ENCODE peak calls at places on chromosome 22, in six cellular contexts. One of them, this sample, is unnamed.

GRCh38 chr22:47284822-47285221 is 522.4 kb downstream of the TBC1D22A start:
- DNase-seq in glomerular endothelial cell: no peak
- DNase-seq in BJ: no peak
- DNase-seq in dermis microvascular lymphatic vessel endothelial cell: no peak
- DNase-seq in activated CD4-positive, alpha-beta memory T cell treated with anti-CD3 and anti-CD28 coated beads, Interleukin-2, amount 10 ng/mL, durations not matched to agents 7 days and 5 days: no peak
- DNase-seq in HTR-8/SVneo: no peak
- DNase-seq in this sample: no peak

GRCh38 chr22:28118957-28119631 is 200.0 kb upstream of the PITPNB start:
- DNase-seq in glomerular endothelial cell: no peak
- DNase-seq in BJ: no peak
- DNase-seq in dermis microvascular lymphatic vessel endothelial cell: no peak
- DNase-seq in activated CD4-positive, alpha-beta memory T cell treated with anti-CD3 and anti-CD28 coated beads, Interleukin-2, amount 10 ng/mL, durations not matched to agents 7 days and 5 days: no peak
- DNase-seq in HTR-8/SVneo: no peak
- DNase-seq in this sample: no peak

GRCh38 chr22:20937794-20938148 is 20.6 kb downstream of the CRKL start:
- DNase-seq in glomerular endothelial cell: no peak
- DNase-seq in BJ: no peak
- DNase-seq in dermis microvascular lymphatic vessel endothelial cell: no peak
- DNase-seq in activated CD4-positive, alpha-beta memory T cell treated with anti-CD3 and anti-CD28 coated beads, Interleukin-2, amount 10 ng/mL, durations not matched to agents 7 days and 5 days: no peak
- DNase-seq in HTR-8/SVneo: no peak
- DNase-seq in this sample: no peak

GRCh38 chr22:25334091-25334490 is 114.7 kb downstream of the CRYBB2 start:
- DNase-seq in glomerular endothelial cell: no peak
- DNase-seq in BJ: no peak
- DNase-seq in dermis microvascular lymphatic vessel endothelial cell: peak
- DNase-seq in activated CD4-positive, alpha-beta memory T cell treated with anti-CD3 and anti-CD28 coated beads, Interleukin-2, amount 10 ng/mL, durations not matched to agents 7 days and 5 days: peak
- DNase-seq in HTR-8/SVneo: no peak
- DNase-seq in this sample: no peak

GRCh38 chr22:49017769-49018330 is 809.8 kb downstream of the BRD1 start:
- DNase-seq in glomerular endothelial cell: no peak
- DNase-seq in BJ: no peak
- DNase-seq in dermis microvascular lymphatic vessel endothelial cell: no peak
- DNase-seq in activated CD4-positive, alpha-beta memory T cell treated with anti-CD3 and anti-CD28 coated beads, Interleukin-2, amount 10 ng/mL, durations not matched to agents 7 days and 5 days: peak
- DNase-seq in HTR-8/SVneo: no peak
- DNase-seq in this sample: no peak

GRCh38 chr22:29621761-29622526 is 18.5 kb downstream of the NF2 start:
- DNase-seq in glomerular endothelial cell: peak
- DNase-seq in BJ: peak
- DNase-seq in dermis microvascular lymphatic vessel endothelial cell: peak
- DNase-seq in activated CD4-positive, alpha-beta memory T cell treated with anti-CD3 and anti-CD28 coated beads, Interleukin-2, amount 10 ng/mL, durations not matched to agents 7 days and 5 days: no peak
- DNase-seq in HTR-8/SVneo: peak
- DNase-seq in this sample: peak

GRCh38 chr22:49329636-49330035 is 498.0 kb downstream of the BRD1 start:
- DNase-seq in glomerular endothelial cell: no peak
- DNase-seq in BJ: no peak
- DNase-seq in dermis microvascular lymphatic vessel endothelial cell: no peak
- DNase-seq in activated CD4-positive, alpha-beta memory T cell treated with anti-CD3 and anti-CD28 coated beads, Interleukin-2, amount 10 ng/mL, durations not matched to agents 7 days and 5 days: no peak
- DNase-seq in HTR-8/SVneo: no peak
- DNase-seq in this sample: no peak

GRCh38 chr22:40387758-40388157 is 17.4 kb downstream of the SGSM3 start:
- DNase-seq in glomerular endothelial cell: no peak
- DNase-seq in BJ: no peak
- DNase-seq in dermis microvascular lymphatic vessel endothelial cell: no peak
- DNase-seq in activated CD4-positive, alpha-beta memory T cell treated with anti-CD3 and anti-CD28 coated beads, Interleukin-2, amount 10 ng/mL, durations not matched to agents 7 days and 5 days: no peak
- DNase-seq in HTR-8/SVneo: no peak
- DNase-seq in this sample: no peak

GRCh38 chr22:20079745-20080444 is at the start of gene DGCR8:
- DNase-seq in glomerular endothelial cell: no peak
- DNase-seq in BJ: peak
- DNase-seq in dermis microvascular lymphatic vessel endothelial cell: peak
- DNase-seq in activated CD4-positive, alpha-beta memory T cell treated with anti-CD3 and anti-CD28 coated beads, Interleukin-2, amount 10 ng/mL, durations not matched to agents 7 days and 5 days: peak
- DNase-seq in HTR-8/SVneo: peak
- DNase-seq in this sample: peak

GRCh38 chr22:34972498-34972897 is 93.5 kb upstream of the ISX start:
- DNase-seq in glomerular endothelial cell: no peak
- DNase-seq in BJ: no peak
- DNase-seq in dermis microvascular lymphatic vessel endothelial cell: no peak
- DNase-seq in activated CD4-positive, alpha-beta memory T cell treated with anti-CD3 and anti-CD28 coated beads, Interleukin-2, amount 10 ng/mL, durations not matched to agents 7 days and 5 days: no peak
- DNase-seq in HTR-8/SVneo: no peak
- DNase-seq in this sample: no peak

GRCh38 chr22:18987765-18988164 is 51.7 kb upstream of the PRODH start:
- DNase-seq in glomerular endothelial cell: no peak
- DNase-seq in BJ: no peak
- DNase-seq in dermis microvascular lymphatic vessel endothelial cell: peak
- DNase-seq in activated CD4-positive, alpha-beta memory T cell treated with anti-CD3 and anti-CD28 coated beads, Interleukin-2, amount 10 ng/mL, durations not matched to agents 7 days and 5 days: no peak
- DNase-seq in HTR-8/SVneo: no peak
- DNase-seq in this sample: no peak

GRCh38 chr22:27867114-27867957 is 51.7 kb downstream of the PITPNB start:
- DNase-seq in glomerular endothelial cell: no peak
- DNase-seq in BJ: no peak
- DNase-seq in dermis microvascular lymphatic vessel endothelial cell: no peak
- DNase-seq in activated CD4-positive, alpha-beta memory T cell treated with anti-CD3 and anti-CD28 coated beads, Interleukin-2, amount 10 ng/mL, durations not matched to agents 7 days and 5 days: no peak
- DNase-seq in HTR-8/SVneo: no peak
- DNase-seq in this sample: no peak

GRCh38 chr22:39818050-39818449 is 75.5 kb downstream of the ENTHD1 start:
- DNase-seq in glomerular endothelial cell: no peak
- DNase-seq in BJ: no peak
- DNase-seq in dermis microvascular lymphatic vessel endothelial cell: no peak
- DNase-seq in activated CD4-positive, alpha-beta memory T cell treated with anti-CD3 and anti-CD28 coated beads, Interleukin-2, amount 10 ng/mL, durations not matched to agents 7 days and 5 days: no peak
- DNase-seq in HTR-8/SVneo: no peak
- DNase-seq in this sample: no peak

GRCh38 chr22:37852418-37852817 is 3.2 kb downstream of the EIF3L start:
- DNase-seq in glomerular endothelial cell: no peak
- DNase-seq in BJ: no peak
- DNase-seq in dermis microvascular lymphatic vessel endothelial cell: no peak
- DNase-seq in activated CD4-positive, alpha-beta memory T cell treated with anti-CD3 and anti-CD28 coated beads, Interleukin-2, amount 10 ng/mL, durations not matched to agents 7 days and 5 days: no peak
- DNase-seq in HTR-8/SVneo: no peak
- DNase-seq in this sample: no peak

GRCh38 chr22:46613606-46613997 is 6.6 kb upstream of the GRAMD4 start:
- DNase-seq in glomerular endothelial cell: no peak
- DNase-seq in BJ: no peak
- DNase-seq in dermis microvascular lymphatic vessel endothelial cell: peak
- DNase-seq in activated CD4-positive, alpha-beta memory T cell treated with anti-CD3 and anti-CD28 coated beads, Interleukin-2, amount 10 ng/mL, durations not matched to agents 7 days and 5 days: no peak
- DNase-seq in HTR-8/SVneo: no peak
- DNase-seq in this sample: no peak

GRCh38 chr22:42270178-42270511 is 308 bp downstream of the TCF20 start:
- DNase-seq in glomerular endothelial cell: no peak
- DNase-seq in BJ: no peak
- DNase-seq in dermis microvascular lymphatic vessel endothelial cell: peak
- DNase-seq in activated CD4-positive, alpha-beta memory T cell treated with anti-CD3 and anti-CD28 coated beads, Interleukin-2, amount 10 ng/mL, durations not matched to agents 7 days and 5 days: no peak
- DNase-seq in HTR-8/SVneo: peak
- DNase-seq in this sample: no peak

GRCh38 chr22:49992921-49993648 is 19.5 kb downstream of the IL17REL start:
- DNase-seq in glomerular endothelial cell: no peak
- DNase-seq in BJ: no peak
- DNase-seq in dermis microvascular lymphatic vessel endothelial cell: peak
- DNase-seq in activated CD4-positive, alpha-beta memory T cell treated with anti-CD3 and anti-CD28 coated beads, Interleukin-2, amount 10 ng/mL, durations not matched to agents 7 days and 5 days: peak
- DNase-seq in HTR-8/SVneo: no peak
- DNase-seq in this sample: no peak

GRCh38 chr22:22681221-22681739 is 36.9 kb downstream of the GGTLC2 start:
- DNase-seq in glomerular endothelial cell: no peak
- DNase-seq in BJ: no peak
- DNase-seq in dermis microvascular lymphatic vessel endothelial cell: no peak
- DNase-seq in activated CD4-positive, alpha-beta memory T cell treated with anti-CD3 and anti-CD28 coated beads, Interleukin-2, amount 10 ng/mL, durations not matched to agents 7 days and 5 days: no peak
- DNase-seq in HTR-8/SVneo: no peak
- DNase-seq in this sample: no peak

GRCh38 chr22:44279059-44279340 is 33.8 kb downstream of the SHISAL1 start:
- DNase-seq in glomerular endothelial cell: no peak
- DNase-seq in BJ: no peak
- DNase-seq in dermis microvascular lymphatic vessel endothelial cell: no peak
- DNase-seq in activated CD4-positive, alpha-beta memory T cell treated with anti-CD3 and anti-CD28 coated beads, Interleukin-2, amount 10 ng/mL, durations not matched to agents 7 days and 5 days: no peak
- DNase-seq in HTR-8/SVneo: no peak
- DNase-seq in this sample: no peak

GRCh38 chr22:43537019-43537585 is 125.3 kb downstream of the MPPED1 start:
- DNase-seq in glomerular endothelial cell: no peak
- DNase-seq in BJ: no peak
- DNase-seq in dermis microvascular lymphatic vessel endothelial cell: no peak
- DNase-seq in activated CD4-positive, alpha-beta memory T cell treated with anti-CD3 and anti-CD28 coated beads, Interleukin-2, amount 10 ng/mL, durations not matched to agents 7 days and 5 days: no peak
- DNase-seq in HTR-8/SVneo: peak
- DNase-seq in this sample: no peak

GRCh38 chr22:50060441-50061140 is 2.5 kb upstream of the TTLL8 start:
- DNase-seq in glomerular endothelial cell: no peak
- DNase-seq in BJ: no peak
- DNase-seq in dermis microvascular lymphatic vessel endothelial cell: no peak
- DNase-seq in activated CD4-positive, alpha-beta memory T cell treated with anti-CD3 and anti-CD28 coated beads, Interleukin-2, amount 10 ng/mL, durations not matched to agents 7 days and 5 days: no peak
- DNase-seq in HTR-8/SVneo: no peak
- DNase-seq in this sample: no peak

GRCh38 chr22:24289138-24289537 is 18.5 kb downstream of the SPECC1L start:
- DNase-seq in glomerular endothelial cell: no peak
- DNase-seq in BJ: peak
- DNase-seq in dermis microvascular lymphatic vessel endothelial cell: peak
- DNase-seq in activated CD4-positive, alpha-beta memory T cell treated with anti-CD3 and anti-CD28 coated beads, Interleukin-2, amount 10 ng/mL, durations not matched to agents 7 days and 5 days: no peak
- DNase-seq in HTR-8/SVneo: peak
- DNase-seq in this sample: peak

GRCh38 chr22:27748355-27749168 is 53.0 kb downstream of the MN1 start:
- DNase-seq in glomerular endothelial cell: no peak
- DNase-seq in BJ: peak
- DNase-seq in dermis microvascular lymphatic vessel endothelial cell: no peak
- DNase-seq in activated CD4-positive, alpha-beta memory T cell treated with anti-CD3 and anti-CD28 coated beads, Interleukin-2, amount 10 ng/mL, durations not matched to agents 7 days and 5 days: no peak
- DNase-seq in HTR-8/SVneo: no peak
- DNase-seq in this sample: no peak

GRCh38 chr22:22342697-22343602 is 98.4 kb downstream of the VPREB1 start:
- DNase-seq in glomerular endothelial cell: no peak
- DNase-seq in BJ: no peak
- DNase-seq in dermis microvascular lymphatic vessel endothelial cell: peak
- DNase-seq in activated CD4-positive, alpha-beta memory T cell treated with anti-CD3 and anti-CD28 coated beads, Interleukin-2, amount 10 ng/mL, durations not matched to agents 7 days and 5 days: peak
- DNase-seq in HTR-8/SVneo: peak
- DNase-seq in this sample: no peak

GRCh38 chr22:44818727-44819126 is 66.4 kb downstream of the ARHGAP8 start:
- DNase-seq in glomerular endothelial cell: no peak
- DNase-seq in BJ: no peak
- DNase-seq in dermis microvascular lymphatic vessel endothelial cell: no peak
- DNase-seq in activated CD4-positive, alpha-beta memory T cell treated with anti-CD3 and anti-CD28 coated beads, Interleukin-2, amount 10 ng/mL, durations not matched to agents 7 days and 5 days: no peak
- DNase-seq in HTR-8/SVneo: no peak
- DNase-seq in this sample: no peak